ENCODE peak calls at places on chromosome X, in eight cellular contexts. Q is HL-60; S is mesendoderm; I is uterus; N is CD4-positive, alpha-beta T cell; W is upper lobe of right lung; D is fibroblast of lung; P is WERI-Rb-1. U is an unnamed sample.

GRCh38 chrX:9730752-9731151 is 34.9 kb downstream of the GPR143 start:
- DNase-seq in S (no peak), P (no peak), N (no peak), D (no peak), W (no peak), Q (no peak), I (no peak), U (no peak)

GRCh38 chrX:568341-568740 is 62.2 kb upstream of the SHOX start:
- DNase-seq in P (no peak), D (no peak), I (no peak), S (no peak), W (no peak), Q (no peak), N (no peak), U (no peak)

GRCh38 chrX:39609941-39610340 is 487.8 kb downstream of the BCOR start:
- DNase-seq in I (no peak), W (no peak), Q (no peak), N (no peak), P (no peak), D (no peak), S (no peak), U (no peak)

GRCh38 chrX:74207539-74207938 is 96.4 kb upstream of the ZCCHC13 start:
- DNase-seq in P (no peak), I (no peak), S (no peak), D (no peak), Q (no peak), W (no peak), N (no peak), U (no peak)

GRCh38 chrX:40107291-40108083 is 9.7 kb upstream of the BCOR start:
- DNase-seq in W (peak), I (peak), D (no peak), N (no peak), Q (no peak), S (peak), P (peak), U (peak)

GRCh38 chrX:72306085-72306801 is 529 bp upstream of the CITED1 start:
- DNase-seq in N (no peak), S (peak), Q (no peak), D (peak), I (no peak), W (no peak), P (peak), U (peak)

GRCh38 chrX:39650883-39651282 is 446.9 kb downstream of the BCOR start:
- DNase-seq in P (no peak), D (no peak), W (no peak), I (no peak), N (no peak), S (no peak), Q (no peak), U (no peak)

GRCh38 chrX:67545772-67546495 is 2.1 kb downstream of the AR start:
- DNase-seq in W (peak), I (peak), N (no peak), Q (peak), D (peak), S (peak), P (no peak), U (peak)

GRCh38 chrX:153910446-153910845 is 6.0 kb downstream of the AVPR2 start:
- DNase-seq in Q (no peak), I (no peak), P (no peak), S (no peak), D (no peak), N (no peak), W (no peak), U (no peak)

GRCh38 chrX:69179380-69179911 is 14.2 kb upstream of the PJA1 start:
- DNase-seq in W (no peak), Q (no peak), P (peak), S (peak), D (peak), I (peak), N (no peak), U (no peak)

GRCh38 chrX:123450217-123450616 is 266.1 kb downstream of the GRIA3 start:
- DNase-seq in P (no peak), W (no peak), N (no peak), S (peak), Q (no peak), I (no peak), D (no peak), U (no peak)

GRCh38 chrX:40008841-40009461 is 88.8 kb downstream of the BCOR start:
- DNase-seq in W (peak), I (peak), N (peak), P (peak), D (peak), Q (peak), S (peak), U (no peak)

GRCh38 chrX:45775462-45775861 is 574.8 kb upstream of the DIPK2B start:
- DNase-seq in I (no peak), N (no peak), P (no peak), S (peak), Q (no peak), D (peak), W (no peak), U (no peak)

GRCh38 chrX:134670241-134670811 is 12.1 kb upstream of the PLAC1 start:
- DNase-seq in S (peak), N (no peak), W (peak), P (no peak), D (peak), I (no peak), Q (no peak), U (peak)

GRCh38 chrX:41906515-41907165 is 16.7 kb downstream of the CASK start:
- DNase-seq in W (no peak), N (no peak), D (peak), Q (no peak), I (no peak), S (no peak), P (no peak), U (no peak)

GRCh38 chrX:109360301-109360700 is 121.6 kb downstream of the GUCY2F start:
- DNase-seq in S (no peak), I (no peak), W (no peak), N (no peak), Q (no peak), D (peak), P (no peak), U (no peak)

GRCh38 chrX:120262781-120263719 is 12.4 kb downstream of the ZBTB33 start:
- DNase-seq in W (no peak), I (no peak), D (no peak), Q (no peak), S (peak), P (no peak), N (no peak), U (no peak)

GRCh38 chrX:129686422-129686948 is 31.7 kb upstream of the APLN start:
- DNase-seq in P (no peak), Q (no peak), N (no peak), I (peak), S (no peak), W (no peak), D (no peak), U (no peak)

GRCh38 chrX:111131572-111131971 is 35.6 kb downstream of the PAK3 start:
- DNase-seq in N (no peak), P (peak), D (peak), S (no peak), I (no peak), Q (no peak), W (no peak), U (no peak)

GRCh38 chrX:19739683-19740082 is 147.7 kb downstream of the SH3KBP1 start:
- DNase-seq in Q (peak), D (peak), P (peak), I (peak), W (peak), N (peak), S (peak), U (peak)

GRCh38 chrX:67636532-67636931 is 92.7 kb downstream of the AR start:
- DNase-seq in W (no peak), S (peak), D (peak), N (no peak), I (no peak), Q (no peak), P (no peak), U (no peak)

GRCh38 chrX:3820170-3820569 is 106.7 kb upstream of the PRKX start:
- DNase-seq in S (no peak), D (peak), Q (no peak), I (no peak), P (no peak), W (no peak), N (no peak), U (no peak)

GRCh38 chrX:19017271-19017670 is 33.4 kb upstream of the PHKA2 start:
- DNase-seq in D (peak), P (peak), W (no peak), N (no peak), S (peak), I (no peak), Q (peak), U (no peak)

GRCh38 chrX:115499112-115499805 is 61.7 kb upstream of the PLS3 start:
- DNase-seq in S (no peak), I (no peak), W (no peak), P (no peak), Q (no peak), N (no peak), D (no peak), U (no peak)

GRCh38 chrX:68945603-68946228 is 116.9 kb downstream of the EFNB1 start:
- DNase-seq in N (no peak), W (no peak), I (no peak), D (peak), S (peak), Q (no peak), P (peak), U (no peak)

GRCh38 chrX:46294234-46294633 is 251.0 kb downstream of the ZNF674 start:
- DNase-seq in D (peak), P (no peak), S (no peak), W (no peak), N (no peak), I (no peak), Q (no peak), U (no peak)

GRCh38 chrX:40087574-40088298 is 10.0 kb downstream of the BCOR start:
- DNase-seq in P (no peak), W (no peak), Q (no peak), I (no peak), N (no peak), D (no peak), S (no peak), U (no peak)

DNA sequence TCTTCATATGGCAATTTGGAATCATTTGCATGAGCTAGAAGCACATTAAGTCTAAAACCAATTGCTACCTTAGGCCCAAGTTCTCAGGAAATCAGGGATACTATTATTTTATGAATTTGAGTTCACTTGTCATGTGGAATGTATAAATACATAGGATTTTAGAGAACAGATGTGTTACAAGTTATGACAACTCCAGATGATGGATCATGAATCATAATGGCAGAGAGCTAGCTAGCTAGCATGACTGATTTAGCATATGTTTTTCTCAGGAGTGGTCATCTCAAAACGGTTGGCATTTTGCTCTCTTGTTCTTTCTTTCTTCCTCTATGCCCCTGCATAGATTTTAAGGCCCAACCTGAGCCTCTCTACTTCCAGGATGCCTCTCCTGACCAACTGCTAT is 14.2 kb upstream of the TFDP3 start:
- DNase-seq in D (no peak), S (no peak), Q (no peak), I (no peak), W (no peak), N (no peak), P (no peak), U (no peak)
- H3K27ac ChIP-seq in D (no peak), S (no peak), Q (no peak), I (no peak), W (no peak), N (no peak), P (no peak), U (no peak)

DNA sequence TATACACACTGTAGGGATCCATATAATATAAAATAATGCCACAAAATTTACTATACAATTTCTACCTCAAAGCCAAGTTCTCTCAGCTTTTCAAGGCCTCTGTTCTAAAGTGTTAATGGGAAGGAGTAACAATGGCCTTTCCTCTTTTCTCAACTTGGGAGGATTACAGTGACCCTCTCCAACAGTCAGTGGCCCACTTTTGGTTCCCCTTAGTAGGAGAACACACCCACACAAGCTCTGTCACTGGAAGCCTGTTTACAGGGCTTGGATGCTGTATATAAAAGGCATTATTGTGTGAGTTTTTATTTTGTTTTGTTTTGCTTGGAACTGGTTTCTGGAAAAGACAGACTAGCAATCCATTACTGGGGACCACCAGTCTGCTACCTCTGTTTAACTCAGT is 1.8 kb downstream of the ARHGEF6 start:
- DNase-seq in I (no peak), W (no peak), Q (no peak), D (no peak), P (no peak), S (no peak), N (no peak), U (no peak)
- H3K27ac ChIP-seq in I (peak), W (peak), Q (peak), D (no peak), P (no peak), S (no peak), N (peak), U (no peak)

DNA sequence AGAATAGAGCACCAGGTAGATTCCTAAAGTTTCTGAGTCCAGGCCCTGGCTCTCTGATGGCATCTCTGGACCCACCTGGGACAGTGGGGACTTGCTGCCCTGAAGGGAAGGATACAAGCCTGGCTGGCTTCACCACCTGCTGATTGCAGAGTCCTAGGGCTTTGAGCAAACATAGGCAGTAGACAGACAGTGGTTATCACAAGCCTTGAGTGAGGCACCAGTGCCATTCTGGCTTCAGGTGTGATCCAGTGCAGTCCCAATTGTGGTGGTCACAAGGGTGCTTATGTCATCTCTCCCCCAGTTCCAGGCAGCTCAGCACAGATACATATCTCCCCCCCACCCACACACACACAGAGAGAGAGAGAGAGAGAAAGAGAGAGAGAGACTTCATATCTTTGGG is 6.6 kb upstream of the PRRG3 start:
- DNase-seq in P (no peak), S (no peak), Q (no peak), I (no peak), W (no peak), N (no peak), D (no peak), U (no peak)
- H3K27ac ChIP-seq in P (no peak), S (no peak), Q (no peak), I (no peak), W (no peak), N (no peak), D (no peak), U (no peak)

DNA sequence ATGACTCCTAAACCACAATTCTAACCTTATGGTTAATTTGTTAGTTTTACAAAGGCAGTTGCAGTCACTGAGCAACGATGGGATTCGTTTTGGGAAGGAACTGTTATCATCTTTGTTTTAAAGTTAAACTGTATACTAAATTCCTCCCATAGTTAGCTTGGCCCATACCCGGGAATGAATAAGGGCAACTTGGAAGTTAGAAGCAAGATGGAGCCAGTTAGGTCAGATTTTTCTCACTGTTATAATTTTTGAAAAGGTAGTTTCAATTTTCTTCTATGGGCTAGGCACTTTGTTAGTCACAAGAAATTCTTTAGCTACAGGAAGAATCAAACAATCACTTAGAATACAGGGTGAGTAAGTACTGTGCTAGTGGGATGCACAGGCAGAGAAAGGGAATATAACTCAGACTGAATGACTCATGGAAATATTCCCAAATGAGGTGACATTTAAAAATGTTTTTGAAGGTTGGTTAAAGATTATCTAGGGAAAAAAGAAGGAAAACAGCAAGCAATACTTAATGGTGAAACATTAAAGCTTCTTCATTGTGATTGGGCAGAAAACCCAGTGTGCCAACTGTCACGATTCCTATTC is 153.6 kb downstream of the MAGEB17 start:
- DNase-seq in I (no peak), W (no peak), S (no peak), Q (no peak), N (no peak), P (no peak), D (peak), U (no peak)
- H3K27ac ChIP-seq in I (no peak), W (no peak), S (no peak), Q (no peak), N (no peak), P (no peak), D (no peak), U (no peak)

GRCh38 chrX:11954196-11954595 is 184.1 kb upstream of the FRMPD4 start:
- DNase-seq in W (no peak), Q (no peak), I (no peak), S (no peak), D (peak), N (no peak), P (no peak), U (no peak)

GRCh38 chrX:11952176-11952720 is 186.0 kb upstream of the FRMPD4 start:
- DNase-seq in W (no peak), P (no peak), Q (no peak), I (no peak), D (no peak), S (peak), N (no peak), U (no peak)

GRCh38 chrX:11949291-11949690 is 189.0 kb upstream of the FRMPD4 start:
- DNase-seq in Q (no peak), I (no peak), D (no peak), P (no peak), W (no peak), S (no peak), N (no peak), U (no peak)

GRCh38 chrX:11953615-11954014 is 184.7 kb upstream of the FRMPD4 start:
- DNase-seq in W (no peak), D (peak), P (no peak), N (no peak), I (no peak), Q (no peak), S (peak), U (no peak)
- H3K27ac ChIP-seq in W (no peak), D (no peak), P (no peak), N (no peak), I (no peak), Q (no peak), S (no peak), U (no peak)

GRCh38 chrX:97766496-97767095 is 882.9 kb downstream of the RPA4 start:
- DNase-seq in I (no peak), S (peak), N (no peak), P (peak), D (peak), Q (no peak), W (no peak), U (no peak)
- H3K27ac ChIP-seq in I (no peak), S (no peak), N (no peak), P (no peak), D (no peak), Q (no peak), W (no peak), U (no peak)

GRCh38 chrX:71107245-71107644 is 705 bp upstream of the CXorf65 start:
- DNase-seq in N (no peak), W (no peak), Q (no peak), I (no peak), P (no peak), D (no peak), S (no peak), U (no peak)
- H3K27ac ChIP-seq in N (peak), W (no peak), Q (peak), I (no peak), P (no peak), D (no peak), S (no peak), U (no peak)

GRCh38 chrX:37640142-37640541 is 45.4 kb upstream of the XK start:
- DNase-seq in P (no peak), D (no peak), N (no peak), Q (peak), S (no peak), I (no peak), W (no peak), U (no peak)
- H3K27ac ChIP-seq in P (no peak), D (no peak), N (no peak), Q (no peak), S (no peak), I (no peak), W (no peak), U (no peak)

GRCh38 chrX:104113237-104113965 is 1.1 kb downstream of the ZCCHC18 start:
- DNase-seq in Q (peak), S (peak), W (peak), D (peak), N (peak), I (peak), P (peak), U (peak)
- H3K27ac ChIP-seq in Q (no peak), S (no peak), W (no peak), D (no peak), N (no peak), I (peak), P (no peak), U (no peak)

GRCh38 chrX:149903889-149904748 is 23.1 kb downstream of the MAGEA8 start:
- DNase-seq in S (peak), W (no peak), I (no peak), Q (no peak), D (peak), N (no peak), P (no peak), U (no peak)
- H3K27ac ChIP-seq in S (no peak), W (no peak), I (no peak), Q (no peak), D (no peak), N (no peak), P (no peak), U (no peak)

U was measured in pancreas.